ENCODE peak calls at places on chromosome 22, in nine cellular contexts. Y is type B pancreatic cell; X is HFFc6; M is RPMI7951; U is NCI-H2081; R is NCI-H1436; P is Kasumi-1; O is stimulated activated naive CD4-positive, alpha-beta T cell; C is LoVo. N is an unnamed sample.

GRCh38 chr22:32619614-32620426 is 145.2 kb downstream of the FBXO7 start:
- DNase-seq in M (peak), P (no peak), C (no peak), O (no peak), X (peak), R (no peak), Y (no peak), U (no peak), N (peak)

GRCh38 chr22:25013634-25014033 is 61.1 kb downstream of the KIAA1671 start:
- DNase-seq in U (no peak), R (no peak), O (no peak), C (peak), P (no peak), X (peak), M (peak), Y (no peak), N (peak)

GRCh38 chr22:24816841-24817240 is 10.8 kb downstream of the SGSM1 start:
- DNase-seq in O (no peak), Y (no peak), U (no peak), X (no peak), R (no peak), C (no peak), M (peak), P (no peak), N (no peak)

GRCh38 chr22:30398685-30399680 is 2.2 kb downstream of the SEC14L2 start:
- DNase-seq in U (no peak), Y (no peak), P (no peak), C (no peak), M (peak), X (no peak), O (no peak), R (no peak), N (no peak)

GRCh38 chr22:48751539-48752437 is 1075.9 kb downstream of the BRD1 start:
- DNase-seq in M (no peak), Y (no peak), R (no peak), P (no peak), U (no peak), O (no peak), X (no peak), C (no peak), N (no peak)

GRCh38 chr22:37275622-37276021 is 6.7 kb upstream of the CYTH4 start:
- DNase-seq in C (no peak), X (no peak), U (no peak), R (no peak), P (no peak), O (no peak), Y (no peak), M (no peak), N (no peak)

GRCh38 chr22:19615001-19615461 is 90.8 kb upstream of the CLDN5 start:
- DNase-seq in Y (no peak), O (no peak), P (no peak), C (no peak), X (no peak), M (no peak), R (no peak), U (no peak), N (no peak)

GRCh38 chr22:38310518-38311330 is 6.5 kb downstream of the CSNK1E start:
- DNase-seq in C (no peak), R (no peak), U (no peak), M (peak), P (no peak), O (no peak), Y (no peak), X (no peak), N (no peak)

GRCh38 chr22:40665312-40665711 is 14.0 kb upstream of the MCHR1 start:
- DNase-seq in M (no peak), O (no peak), X (peak), P (no peak), U (no peak), R (no peak), Y (no peak), C (no peak), N (no peak)

GRCh38 chr22:49113758-49114157 is 713.9 kb downstream of the BRD1 start:
- DNase-seq in P (no peak), C (no peak), X (no peak), M (no peak), U (no peak), Y (no peak), R (no peak), O (no peak), N (no peak)

GRCh38 chr22:25080855-25081254 is 118.8 kb upstream of the CRYBB3 start:
- DNase-seq in U (no peak), X (peak), P (no peak), O (no peak), R (no peak), Y (no peak), C (no peak), M (no peak), N (no peak)

GRCh38 chr22:16609548-16610261 is 17.1 kb upstream of the CCT8L2 start:
- DNase-seq in O (no peak), M (no peak), U (no peak), Y (no peak), C (no peak), X (no peak), R (no peak), P (no peak), N (no peak)

GRCh38 chr22:23301591-23301990 is 121.3 kb downstream of the BCR start:
- DNase-seq in C (no peak), P (no peak), M (no peak), R (no peak), Y (no peak), O (no peak), U (no peak), X (no peak), N (no peak)

GRCh38 chr22:17890892-17891291 is 116.6 kb upstream of the BID start:
- DNase-seq in R (no peak), U (no peak), Y (no peak), C (no peak), O (no peak), M (no peak), P (no peak), X (no peak), N (no peak)

GRCh38 chr22:47157093-47157420 is 394.6 kb downstream of the TBC1D22A start:
- DNase-seq in U (no peak), M (no peak), R (no peak), Y (no peak), X (no peak), O (no peak), P (no peak), C (no peak), N (no peak)

GRCh38 chr22:30301995-30302809 is 12.9 kb upstream of the CASTOR1 start:
- DNase-seq in P (peak), X (peak), C (peak), Y (no peak), M (peak), R (no peak), U (no peak), O (no peak), N (no peak)

GRCh38 chr22:31284756-31285155 is 7.5 kb downstream of the PIK3IP1 start:
- DNase-seq in P (no peak), C (no peak), M (no peak), X (no peak), O (no peak), R (no peak), Y (no peak), U (no peak), N (no peak)

GRCh38 chr22:39206491-39206890 is 38.3 kb downstream of the PDGFB start:
- DNase-seq in R (no peak), C (no peak), M (no peak), O (no peak), Y (no peak), U (no peak), X (no peak), P (no peak), N (no peak)

GRCh38 chr22:39123811-39124668 is 27.0 kb downstream of the APOBEC3H start:
- DNase-seq in C (no peak), M (no peak), R (no peak), P (no peak), O (no peak), Y (no peak), X (no peak), U (no peak), N (no peak)

GRCh38 chr22:19872779-19873137 is 18.1 kb upstream of the GNB1L start:
- DNase-seq in M (no peak), C (no peak), R (peak), U (peak), Y (no peak), P (no peak), X (no peak), O (no peak), N (no peak)

GRCh38 chr22:40485813-40486610 is 115.6 kb downstream of the SGSM3 start:
- DNase-seq in P (no peak), R (no peak), O (no peak), U (no peak), Y (no peak), M (no peak), X (no peak), C (no peak), N (no peak)

GRCh38 chr22:19146215-19146968 is 1.9 kb upstream of the ESS2 start:
- DNase-seq in M (no peak), O (no peak), P (no peak), Y (no peak), C (no peak), U (no peak), X (no peak), R (no peak), N (no peak)

GRCh38 chr22:20130319-20130718 is 1.3 kb upstream of the ZDHHC8 start:
- DNase-seq in C (no peak), M (no peak), X (no peak), Y (no peak), U (peak), O (no peak), P (no peak), R (peak), N (no peak)

GRCh38 chr22:45008853-45009751 is 703 bp downstream of the PHF21B start:
- DNase-seq in R (no peak), O (no peak), U (no peak), C (no peak), M (no peak), X (no peak), Y (no peak), P (no peak), N (no peak)

GRCh38 chr22:32661737-32662586 is 139.5 kb upstream of the TIMP3 start:
- DNase-seq in X (peak), O (no peak), Y (no peak), C (no peak), R (no peak), P (no peak), U (no peak), M (peak), N (no peak)

GRCh38 chr22:25966448-25966913 is 202.8 kb upstream of the SEZ6L start:
- DNase-seq in U (peak), M (no peak), X (no peak), Y (no peak), P (no peak), R (no peak), C (no peak), O (no peak), N (no peak)

GRCh38 chr22:46830001-46830715 is 67.7 kb downstream of the TBC1D22A start:
- DNase-seq in M (peak), O (no peak), X (peak), C (peak), P (no peak), Y (peak), R (no peak), U (no peak), N (no peak)

GRCh38 chr22:18114495-18114894 is 3.9 kb downstream of the TUBA8 start:
- DNase-seq in X (no peak), C (no peak), M (no peak), O (no peak), P (no peak), Y (no peak), R (no peak), U (peak), N (no peak)

GRCh38 chr22:31122532-31123291 is at the start of gene INPP5J:
- DNase-seq in R (peak), O (no peak), X (no peak), Y (no peak), M (peak), P (no peak), C (peak), U (peak), N (peak)

GRCh38 chr22:44807915-44808690 is 55.7 kb downstream of the ARHGAP8 start:
- DNase-seq in Y (no peak), O (no peak), M (no peak), P (no peak), U (no peak), X (no peak), R (no peak), C (no peak), N (no peak)

GRCh38 chr22:29337631-29338284 is 22.3 kb upstream of the RASL10A start:
- DNase-seq in P (no peak), R (no peak), M (no peak), X (no peak), O (no peak), U (no peak), C (no peak), Y (no peak), N (no peak)

GRCh38 chr22:45946805-45947600 is 30.0 kb downstream of the WNT7B start:
- DNase-seq in Y (no peak), P (no peak), O (no peak), R (no peak), U (no peak), M (no peak), X (no peak), C (no peak), N (no peak)